ENCODE peak calls at places on chromosomes 13 and 19, in five cellular contexts. I is DND-41, O is ovary, K is AG04450, U is HL-60. F is an unnamed sample.
A peak's percentile ranks its signal among the peaks of the same experiment; 100 is the strongest.

GRCh38 chr13:46962286-46962941 is 65.6 kb upstream of the HTR2A start:
- DNase-seq in I (no peak), O (no peak), K (no peak), U (no peak), F (no peak)

GRCh38 chr13:108948269-108948671 is 318.9 kb downstream of the MYO16 start:
- DNase-seq in I (no peak), O (no peak), K (no peak), U (no peak), F (no peak)

GRCh38 chr13:113887700-113888201 is 23.9 kb upstream of the GAS6 start:
- DNase-seq in I (no peak), O (no peak), K (no peak), U (no peak), F (peak; percentile 58)

GRCh38 chr13:105037064-105037463 is 1498.4 kb downstream of the EFNB2 start:
- DNase-seq in I (no peak), O (no peak), K (no peak), U (no peak), F (no peak)

GRCh38 chr13:110306340-110306959 is 507 bp downstream of the COL4A1 start:
- DNase-seq in I (no peak), O (peak; percentile 58), K (no peak), U (no peak), F (peak; percentile 58)

GRCh38 chr13:53398051-53398450 is 369.4 kb downstream of the OLFM4 start:
- DNase-seq in I (no peak), O (no peak), K (no peak), U (no peak), F (no peak)

GRCh38 chr13:40664100-40665060 is 2.1 kb downstream of the FOXO1 start:
- DNase-seq in I (no peak), O (peak; percentile 60), K (no peak), U (no peak), F (peak; percentile 82)

GRCh38 chr19:16228637-16229321 is 31.1 kb downstream of the AP1M1 start:
- DNase-seq in I (no peak), O (no peak), K (no peak), U (no peak), F (no peak)

GRCh38 chr19:2113436-2114211 is 16.9 kb downstream of the IZUMO4 start:
- DNase-seq in I (no peak), O (no peak), K (no peak), U (no peak), F (no peak)

GRCh38 chr13:44271915-44272341 is 101.7 kb upstream of the SERP2 start:
- DNase-seq in I (no peak), O (no peak), K (no peak), U (no peak), F (no peak)

GRCh38 chr19:12606796-12607195 is 3.8 kb downstream of the ZNF490 start:
- DNase-seq in I (no peak), O (no peak), K (no peak), U (no peak), F (no peak)

GRCh38 chr13:94947965-94948371 is 235.6 kb upstream of the SOX21 start:
- DNase-seq in I (no peak), O (no peak), K (no peak), U (no peak), F (no peak)

GRCh38 chr13:23626730-23627129 is 56.5 kb downstream of the TNFRSF19 start:
- DNase-seq in I (no peak), O (no peak), K (no peak), U (no peak), F (no peak)

GRCh38 chr19:45058622-45059159 is 17.6 kb downstream of the ZNF296 start:
- DNase-seq in I (no peak), O (no peak), K (no peak), U (no peak), F (no peak)
- H3K27ac ChIP-seq in I (no peak overlapping the region), O (no peak overlapping the region), K (peak overlapping the region; percentile 11), U (no peak overlapping the region), F (no peak overlapping the region)

DNA sequence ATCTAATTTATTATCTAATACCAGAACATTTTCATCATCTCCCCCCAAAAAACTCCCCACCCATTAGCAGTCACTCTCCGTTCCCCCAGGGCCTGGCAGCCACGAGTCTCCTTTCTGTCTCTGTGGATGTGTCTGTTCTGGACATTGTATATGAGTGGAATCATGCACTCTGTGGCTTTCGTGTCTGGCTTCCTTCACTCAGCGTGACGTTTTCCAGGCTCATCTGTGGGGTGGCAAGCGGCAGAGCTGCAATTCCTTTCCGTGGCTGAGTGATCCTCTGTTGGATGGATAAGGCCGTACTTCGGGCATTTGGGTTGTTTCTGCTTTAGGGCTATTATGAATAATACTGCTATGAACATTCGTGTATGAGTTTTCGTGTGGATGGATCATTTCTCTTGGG is 3.1 kb downstream of the AP2S1 start:
- DNase-seq in I (no peak), O (no peak), K (no peak), U (no peak), F (no peak)
- TF ChIP-seq CTCF in I (no peak), O (no peak), K (no peak), U (no peak), F (no peak)

GRCh38 chr19:17860993-17861360 is 1.3 kb downstream of the RPL18A start:
- DNase-seq in I (no peak), O (no peak), K (no peak), U (no peak), F (no peak)
- H3K27ac ChIP-seq in I (peak overlapping the region; percentile 95), O (no peak overlapping the region), K (no peak overlapping the region), U (peak overlapping the region; percentile 97), F (no peak overlapping the region)

GRCh38 chr13:20186771-20187170 is 6.0 kb downstream of the GJB2 start:
- DNase-seq in I (no peak), O (no peak), K (no peak), U (no peak), F (no peak)

GRCh38 chr13:20181180-20181579 is 11.6 kb downstream of the GJB2 start:
- DNase-seq in I (no peak), O (no peak), K (no peak), U (no peak), F (no peak)

GRCh38 chr13:20185657-20186056 is 7.1 kb downstream of the GJB2 start:
- DNase-seq in I (no peak), O (no peak), K (no peak), U (no peak), F (no peak)

GRCh38 chr13:20178156-20178555 is 14.6 kb downstream of the GJB2 start:
- DNase-seq in I (no peak), O (no peak), K (no peak), U (no peak), F (no peak)

GRCh38 chr13:20182231-20182846 is 10.4 kb downstream of the GJB2 start:
- DNase-seq in I (peak; percentile 64), O (no peak), K (peak; percentile 67), U (peak; percentile 51), F (no peak)
- TF ChIP-seq CTCF in I (peak; percentile 88), O (peak; percentile 14), K (peak; percentile 91), U (peak; percentile 90), F (peak; percentile 86)

DNA sequence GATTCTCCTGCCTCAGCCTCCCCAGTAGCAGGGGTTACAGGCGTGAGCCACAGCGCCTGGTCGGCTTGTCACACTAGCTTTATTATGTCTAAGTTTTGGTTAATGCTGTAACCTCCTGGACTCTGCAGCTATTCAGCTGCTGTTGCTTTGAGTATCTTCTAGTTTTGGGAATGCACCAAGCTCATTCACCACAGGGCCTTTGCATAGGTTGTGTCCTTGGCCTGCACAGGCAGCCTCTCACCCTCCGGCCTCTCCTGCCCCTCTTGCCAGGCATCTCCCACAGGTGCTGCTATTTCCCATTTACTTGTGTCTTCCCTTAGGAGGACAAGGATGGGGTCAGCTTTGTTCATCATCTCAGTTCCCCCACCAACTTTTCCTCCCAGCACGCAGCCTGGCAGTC is 2.4 kb upstream of the CCDC9 start:
- DNase-seq in I (no peak), O (no peak), K (no peak), U (no peak), F (no peak)
- H3K27ac ChIP-seq in I (no peak overlapping the region), O (no peak overlapping the region), K (peak overlapping the region; percentile 91), U (no peak overlapping the region), F (no peak overlapping the region)

GRCh38 chr19:53785196-53785889 is 38.8 kb downstream of the NLRP12 start:
- DNase-seq in I (no peak), O (no peak), K (no peak), U (no peak), F (no peak)
- TF ChIP-seq CTCF in I (no peak), O (no peak), K (no peak), U (no peak), F (no peak)

GRCh38 chr19:4638330-4638729 is 986 bp upstream of the TNFAIP8L1 start:
- DNase-seq in I (no peak), O (peak; percentile 29), K (no peak), U (no peak), F (no peak)

GRCh38 chr19:4640247-4641000 is 1.1 kb downstream of the TNFAIP8L1 start:
- DNase-seq in I (no peak), O (no peak), K (no peak), U (no peak), F (no peak)

GRCh38 chr19:4638828-4639530 is at the start of gene TNFAIP8L1:
- DNase-seq in I (peak; percentile 99), O (peak; percentile 96), K (peak; percentile 82), U (peak; percentile 98), F (peak; percentile 97)

GRCh38 chr19:4641132-4641531 is 1.8 kb downstream of the TNFAIP8L1 start:
- DNase-seq in I (no peak), O (no peak), K (no peak), U (no peak), F (no peak)

DNA sequence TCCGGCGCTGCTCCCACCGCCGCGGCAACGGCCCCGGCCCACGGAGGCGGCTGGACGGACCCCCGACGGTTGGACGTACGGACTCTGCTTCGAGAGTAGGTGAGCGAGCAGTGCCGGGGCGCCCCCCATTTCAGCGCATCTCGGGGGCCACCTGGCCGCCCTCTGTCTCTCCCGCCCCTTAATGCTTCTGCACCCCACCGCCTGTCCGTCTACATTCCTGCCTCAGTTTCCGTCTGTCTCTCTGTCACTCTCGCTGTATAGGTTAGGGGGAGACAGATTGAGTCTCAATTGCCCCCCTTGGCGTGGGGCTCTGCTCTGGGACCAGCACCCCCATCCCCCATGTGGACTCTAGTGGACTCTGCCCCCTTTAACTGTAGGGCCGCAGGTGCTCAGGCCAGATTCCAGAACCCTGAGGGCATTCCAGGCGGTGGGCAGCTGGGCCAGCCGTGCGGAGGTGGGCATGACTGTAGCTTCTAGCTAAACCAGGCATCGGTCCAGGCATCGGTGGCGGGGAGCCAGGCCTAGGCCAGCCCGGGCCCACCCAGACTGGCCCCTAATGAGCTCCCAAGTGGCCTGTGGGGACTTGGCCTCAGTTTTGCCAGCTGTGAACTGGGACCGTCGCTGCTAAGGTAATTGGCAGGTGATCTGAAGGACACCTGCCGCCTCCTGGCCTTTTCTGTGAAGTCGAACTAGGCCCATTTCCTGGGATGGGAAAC is 373 bp downstream of the TNFAIP8L1 start:
- DNase-seq in I (no peak), O (peak; percentile 55), K (no peak), U (no peak), F (no peak)
- H3K27ac ChIP-seq in I (peak overlapping the region; percentile 79), O (peak overlapping the region; percentile 1), K (no peak overlapping the region), U (peak overlapping the region; percentile 59), F (peak overlapping the region; percentile 59)

GRCh38 chr13:96796234-96796633 is 198.0 kb downstream of the OXGR1 start:
- DNase-seq in I (no peak), O (no peak), K (no peak), U (no peak), F (no peak)
- TF ChIP-seq CTCF in I (no peak), O (no peak), K (no peak), U (no peak), F (peak; percentile 30)